ENCODE peak calls at places on chromosomes 4 and X, in nine cellular contexts. One of them, this sample, is unnamed.
A peak's percentile ranks its signal among the peaks of the same experiment; 100 is the strongest.

GRCh38 chr4:13133700-13134099 is 350.4 kb downstream of the RAB28 start:
- DNase-seq in cardiac muscle cell: no peak
- DNase-seq in GM06990: no peak
- DNase-seq in psoas muscle: no peak
- DNase-seq in progenitor cell of endocrine pancreas: no peak
- DNase-seq in IMR-90: no peak
- DNase-seq in H9: no peak
- DNase-seq in HL-60: no peak
- DNase-seq in lower leg skin: no peak
- DNase-seq in this sample: no peak

GRCh38 chr4:48015678-48016077 is 803 bp downstream of the CNGA1 start:
- DNase-seq in cardiac muscle cell: no peak
- DNase-seq in GM06990: no peak
- DNase-seq in psoas muscle: no peak
- DNase-seq in progenitor cell of endocrine pancreas: no peak
- DNase-seq in IMR-90: no peak
- DNase-seq in H9: no peak
- DNase-seq in HL-60: no peak
- DNase-seq in lower leg skin: no peak
- DNase-seq in this sample: no peak

GRCh38 chrX:119375561-119375960 is 23.6 kb upstream of the SLC25A43 start:
- DNase-seq in cardiac muscle cell: no peak
- DNase-seq in GM06990: no peak
- DNase-seq in psoas muscle: no peak
- DNase-seq in progenitor cell of endocrine pancreas: no peak
- DNase-seq in IMR-90: no peak
- DNase-seq in H9: no peak
- DNase-seq in HL-60: no peak
- DNase-seq in lower leg skin: no peak
- DNase-seq in this sample: no peak

GRCh38 chr4:38783109-38783460 is 295 bp upstream of the TLR10 start:
- DNase-seq in cardiac muscle cell: no peak
- DNase-seq in GM06990: no peak
- DNase-seq in psoas muscle: no peak
- DNase-seq in progenitor cell of endocrine pancreas: no peak
- DNase-seq in IMR-90: no peak
- DNase-seq in H9: no peak
- DNase-seq in HL-60: no peak
- DNase-seq in lower leg skin: no peak
- DNase-seq in this sample: no peak

GRCh38 chr4:74944354-74944793 is 11.5 kb downstream of the PARM1 start:
- DNase-seq in cardiac muscle cell: no peak
- DNase-seq in GM06990: peak; percentile 68
- DNase-seq in psoas muscle: no peak
- DNase-seq in progenitor cell of endocrine pancreas: no peak
- DNase-seq in IMR-90: no peak
- DNase-seq in H9: no peak
- DNase-seq in HL-60: no peak
- DNase-seq in lower leg skin: no peak
- DNase-seq in this sample: no peak

GRCh38 chr4:51901363-51901762 is 58.4 kb downstream of the DCUN1D4 start:
- DNase-seq in cardiac muscle cell: no peak
- DNase-seq in GM06990: no peak
- DNase-seq in psoas muscle: no peak
- DNase-seq in progenitor cell of endocrine pancreas: no peak
- DNase-seq in IMR-90: no peak
- DNase-seq in H9: no peak
- DNase-seq in HL-60: peak; percentile 35
- DNase-seq in lower leg skin: no peak
- DNase-seq in this sample: no peak

GRCh38 chrX:43676960-43677582 is 21.0 kb downstream of the MAOA start:
- DNase-seq in cardiac muscle cell: peak; percentile 74
- DNase-seq in GM06990: no peak
- DNase-seq in psoas muscle: no peak
- DNase-seq in progenitor cell of endocrine pancreas: no peak
- DNase-seq in IMR-90: no peak
- DNase-seq in H9: no peak
- DNase-seq in HL-60: no peak
- DNase-seq in lower leg skin: no peak
- DNase-seq in this sample: no peak

GRCh38 chr4:156420557-156420956 is 466.9 kb upstream of the CTSO start:
- DNase-seq in cardiac muscle cell: peak; percentile 27
- DNase-seq in GM06990: no peak
- DNase-seq in psoas muscle: no peak
- DNase-seq in progenitor cell of endocrine pancreas: no peak
- DNase-seq in IMR-90: peak; percentile 8
- DNase-seq in H9: no peak
- DNase-seq in HL-60: no peak
- DNase-seq in lower leg skin: no peak
- DNase-seq in this sample: no peak

GRCh38 chr4:23932186-23932585 is 42.3 kb upstream of the PPARGC1A start:
- DNase-seq in cardiac muscle cell: no peak
- DNase-seq in GM06990: no peak
- DNase-seq in psoas muscle: no peak
- DNase-seq in progenitor cell of endocrine pancreas: no peak
- DNase-seq in IMR-90: no peak
- DNase-seq in H9: peak; percentile 44
- DNase-seq in HL-60: no peak
- DNase-seq in lower leg skin: no peak
- DNase-seq in this sample: no peak

GRCh38 chr4:23934223-23934622 is 44.4 kb upstream of the PPARGC1A start:
- DNase-seq in cardiac muscle cell: no peak
- DNase-seq in GM06990: no peak
- DNase-seq in psoas muscle: no peak
- DNase-seq in progenitor cell of endocrine pancreas: no peak
- DNase-seq in IMR-90: no peak
- DNase-seq in H9: peak; percentile 56
- DNase-seq in HL-60: no peak
- DNase-seq in lower leg skin: no peak
- DNase-seq in this sample: no peak

GRCh38 chr4:23931489-23931830 is 41.6 kb upstream of the PPARGC1A start:
- DNase-seq in cardiac muscle cell: no peak
- DNase-seq in GM06990: no peak
- DNase-seq in psoas muscle: no peak
- DNase-seq in progenitor cell of endocrine pancreas: no peak
- DNase-seq in IMR-90: no peak
- DNase-seq in H9: no peak
- DNase-seq in HL-60: no peak
- DNase-seq in lower leg skin: no peak
- DNase-seq in this sample: no peak

GRCh38 chr4:23934915-23935314 is 45.1 kb upstream of the PPARGC1A start:
- DNase-seq in cardiac muscle cell: peak; percentile 98
- DNase-seq in GM06990: no peak
- DNase-seq in psoas muscle: peak; percentile 88
- DNase-seq in progenitor cell of endocrine pancreas: no peak
- DNase-seq in IMR-90: peak; percentile 87
- DNase-seq in H9: no peak
- DNase-seq in HL-60: peak; percentile 9
- DNase-seq in lower leg skin: peak; percentile 96
- DNase-seq in this sample: no peak

GRCh38 chr4:23932935-23933334 is 43.1 kb upstream of the PPARGC1A start:
- DNase-seq in cardiac muscle cell: peak; percentile 63
- DNase-seq in GM06990: no peak
- DNase-seq in psoas muscle: no peak
- DNase-seq in progenitor cell of endocrine pancreas: no peak
- DNase-seq in IMR-90: peak; percentile 8
- DNase-seq in H9: peak; percentile 68
- DNase-seq in HL-60: no peak
- DNase-seq in lower leg skin: no peak
- DNase-seq in this sample: no peak
- TF ChIP-seq CTCF in cardiac muscle cell: peak; percentile 59
- TF ChIP-seq CTCF in GM06990: no peak
- TF ChIP-seq CTCF in psoas muscle: peak; percentile 21
- TF ChIP-seq CTCF in progenitor cell of endocrine pancreas: no peak
- TF ChIP-seq CTCF in IMR-90: peak; percentile 24
- TF ChIP-seq CTCF in H9: peak; percentile 73
- TF ChIP-seq CTCF in HL-60: no peak
- TF ChIP-seq CTCF in lower leg skin: no peak
- TF ChIP-seq CTCF in this sample: no peak

DNA sequence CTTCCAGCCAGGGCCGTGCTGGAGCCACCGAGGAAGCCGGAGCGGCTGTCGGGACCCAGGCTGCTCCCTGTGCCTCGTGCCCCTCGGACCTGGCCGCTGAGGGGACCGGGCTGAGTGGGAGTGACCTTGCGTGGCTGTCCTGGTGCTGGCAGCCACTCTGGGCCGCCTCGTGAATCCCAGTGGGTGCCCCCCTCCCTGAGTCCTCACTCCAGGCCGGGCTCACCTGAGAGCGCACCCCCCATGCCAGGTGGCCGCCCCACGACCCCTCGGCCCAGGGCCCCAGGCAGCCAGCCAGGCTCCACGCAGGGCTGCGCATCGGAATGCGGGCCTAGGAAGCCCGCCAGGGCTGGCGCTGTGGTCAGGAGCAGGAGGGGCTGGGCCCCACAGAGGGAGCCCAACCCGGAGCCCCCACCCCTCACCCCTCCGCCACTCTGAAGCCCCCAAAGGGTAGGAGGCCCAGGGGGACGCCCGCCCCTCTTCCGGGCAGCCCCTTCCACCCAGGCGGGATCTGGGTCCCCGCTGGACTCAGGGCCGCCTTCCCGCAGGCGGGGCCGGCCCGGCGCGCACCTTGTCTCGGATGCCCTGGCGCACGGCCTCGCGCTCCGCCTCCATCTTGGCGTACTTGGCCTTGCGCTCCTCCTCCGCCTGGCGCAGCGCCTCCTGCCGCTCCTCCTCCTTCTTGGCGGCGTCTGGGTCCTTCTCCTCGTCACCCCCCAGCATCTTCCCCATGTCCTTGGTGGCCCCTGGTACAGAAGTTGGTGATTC is 33.9 kb downstream of the CPLX1 start:
- DNase-seq in cardiac muscle cell: peak; percentile 53
- DNase-seq in GM06990: peak; percentile 49
- DNase-seq in psoas muscle: no peak
- DNase-seq in progenitor cell of endocrine pancreas: no peak
- DNase-seq in IMR-90: no peak
- DNase-seq in H9: peak; percentile 71
- DNase-seq in HL-60: no peak
- DNase-seq in lower leg skin: no peak
- DNase-seq in this sample: no peak
- TF ChIP-seq CTCF in cardiac muscle cell: peak; percentile 18
- TF ChIP-seq CTCF in GM06990: peak; percentile 22
- TF ChIP-seq CTCF in psoas muscle: no peak
- TF ChIP-seq CTCF in progenitor cell of endocrine pancreas: no peak
- TF ChIP-seq CTCF in IMR-90: peak; percentile 5
- TF ChIP-seq CTCF in H9: peak; percentile 18
- TF ChIP-seq CTCF in HL-60: no peak
- TF ChIP-seq CTCF in lower leg skin: no peak
- TF ChIP-seq CTCF in this sample: no peak

GRCh38 chr4:123599920-123600394 is 203.4 kb downstream of the SPRY1 start:
- DNase-seq in cardiac muscle cell: peak; percentile 81
- DNase-seq in GM06990: peak; percentile 77
- DNase-seq in psoas muscle: peak; percentile 76
- DNase-seq in progenitor cell of endocrine pancreas: no peak
- DNase-seq in IMR-90: peak; percentile 5
- DNase-seq in H9: peak; percentile 60
- DNase-seq in HL-60: peak; percentile 95
- DNase-seq in lower leg skin: peak; percentile 94
- DNase-seq in this sample: no peak

GRCh38 chr4:123600426-123600825 is 203.8 kb downstream of the SPRY1 start:
- DNase-seq in cardiac muscle cell: peak; percentile 20
- DNase-seq in GM06990: no peak
- DNase-seq in psoas muscle: no peak
- DNase-seq in progenitor cell of endocrine pancreas: no peak
- DNase-seq in IMR-90: no peak
- DNase-seq in H9: no peak
- DNase-seq in HL-60: no peak
- DNase-seq in lower leg skin: no peak
- DNase-seq in this sample: no peak

GRCh38 chr4:123596805-123597204 is 200.2 kb downstream of the SPRY1 start:
- DNase-seq in cardiac muscle cell: no peak
- DNase-seq in GM06990: no peak
- DNase-seq in psoas muscle: no peak
- DNase-seq in progenitor cell of endocrine pancreas: no peak
- DNase-seq in IMR-90: no peak
- DNase-seq in H9: no peak
- DNase-seq in HL-60: no peak
- DNase-seq in lower leg skin: no peak
- DNase-seq in this sample: no peak

GRCh38 chr4:123599061-123599919 is 202.7 kb downstream of the SPRY1 start:
- DNase-seq in cardiac muscle cell: peak; percentile 91
- DNase-seq in GM06990: no peak
- DNase-seq in psoas muscle: no peak
- DNase-seq in progenitor cell of endocrine pancreas: no peak
- DNase-seq in IMR-90: peak; percentile 53
- DNase-seq in H9: no peak
- DNase-seq in HL-60: peak; percentile 49
- DNase-seq in lower leg skin: no peak
- DNase-seq in this sample: no peak

DNA sequence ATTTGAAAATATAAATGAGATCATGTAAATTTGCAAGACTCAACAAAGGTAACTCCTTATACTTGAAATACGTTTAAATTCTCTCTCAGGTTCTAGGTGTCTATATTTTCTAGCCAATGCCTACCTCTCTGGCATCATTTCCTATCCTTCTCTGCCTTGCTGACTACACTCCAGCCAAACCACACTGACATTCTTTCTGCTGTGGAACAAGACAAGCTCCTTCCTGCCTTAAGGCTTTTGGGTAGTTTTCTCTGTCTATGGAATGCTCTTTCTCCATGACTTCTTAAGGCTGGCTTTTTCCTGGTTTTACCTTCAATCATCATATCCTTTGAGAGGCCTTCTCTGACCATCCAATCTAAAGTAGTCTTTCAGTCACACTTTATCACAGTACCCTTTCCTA is 201.0 kb downstream of the SPRY1 start:
- DNase-seq in cardiac muscle cell: peak; percentile 84
- DNase-seq in GM06990: no peak
- DNase-seq in psoas muscle: no peak
- DNase-seq in progenitor cell of endocrine pancreas: no peak
- DNase-seq in IMR-90: peak; percentile 60
- DNase-seq in H9: no peak
- DNase-seq in HL-60: no peak
- DNase-seq in lower leg skin: no peak
- DNase-seq in this sample: no peak
- TF ChIP-seq CTCF in cardiac muscle cell: no peak
- TF ChIP-seq CTCF in GM06990: no peak
- TF ChIP-seq CTCF in psoas muscle: no peak
- TF ChIP-seq CTCF in progenitor cell of endocrine pancreas: no peak
- TF ChIP-seq CTCF in IMR-90: no peak
- TF ChIP-seq CTCF in H9: no peak
- TF ChIP-seq CTCF in HL-60: no peak
- TF ChIP-seq CTCF in lower leg skin: no peak
- TF ChIP-seq CTCF in this sample: no peak

DNA sequence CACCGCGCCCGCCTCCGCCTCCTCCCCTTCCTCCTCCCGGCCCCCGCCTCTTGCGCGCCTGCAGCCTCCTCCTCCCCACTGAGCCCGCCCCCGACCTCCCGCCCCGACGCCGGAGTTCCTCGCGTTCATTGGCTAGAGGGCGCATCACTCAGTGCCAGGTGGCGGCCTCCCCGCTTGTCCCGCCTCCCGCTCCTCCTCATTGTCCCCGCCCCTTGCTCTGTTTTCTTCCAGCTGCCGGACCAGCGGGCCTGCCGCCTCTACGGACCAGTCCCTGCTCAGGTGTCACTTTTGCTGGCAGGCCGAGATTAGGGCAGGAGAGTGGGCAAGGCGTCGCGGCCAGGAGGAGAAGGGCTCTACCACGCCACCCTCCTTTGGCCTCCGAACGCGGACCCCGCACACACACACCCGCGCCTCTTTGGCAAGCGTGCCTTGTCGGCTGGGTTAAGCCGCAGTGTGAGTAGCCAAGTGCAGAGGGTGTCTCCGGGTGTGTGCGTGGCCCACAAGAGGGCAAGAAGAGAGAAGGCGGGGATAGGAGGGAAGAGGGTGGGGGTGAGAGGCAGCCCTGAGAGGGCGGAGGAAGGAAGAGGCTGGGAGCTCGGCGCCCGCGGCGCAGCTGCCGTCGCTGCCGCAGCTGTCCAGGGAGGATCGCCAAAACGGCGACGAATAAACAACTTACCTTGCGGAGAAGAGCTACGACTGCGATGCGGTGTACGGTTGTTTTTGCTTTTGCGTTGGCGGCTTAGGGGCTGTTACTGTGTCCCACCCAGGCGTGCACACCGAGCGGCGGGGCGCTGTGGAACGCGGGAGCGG is 436 bp upstream of the PPP3CA start:
- DNase-seq in cardiac muscle cell: peak; percentile 99
- DNase-seq in GM06990: peak; percentile 93
- DNase-seq in psoas muscle: peak; percentile 100
- DNase-seq in progenitor cell of endocrine pancreas: peak; percentile 100
- DNase-seq in IMR-90: peak; percentile 95
- DNase-seq in H9: peak; percentile 97
- DNase-seq in HL-60: peak; percentile 98
- DNase-seq in lower leg skin: peak; percentile 100
- DNase-seq in this sample: peak; percentile 99
- TF ChIP-seq CTCF in cardiac muscle cell: peak; percentile 23
- TF ChIP-seq CTCF in GM06990: peak; percentile 24
- TF ChIP-seq CTCF in psoas muscle: no peak
- TF ChIP-seq CTCF in progenitor cell of endocrine pancreas: no peak
- TF ChIP-seq CTCF in IMR-90: peak; percentile 3
- TF ChIP-seq CTCF in H9: no peak
- TF ChIP-seq CTCF in HL-60: no peak
- TF ChIP-seq CTCF in lower leg skin: no peak
- TF ChIP-seq CTCF in this sample: peak; percentile 29

This sample was measured in type B pancreatic cell.